ENCODE peak calls at places on chromosomes 13 and 19, in nine cellular contexts. One of them, this sample, is unnamed.

GRCh38 chr13:114064516-114065140 is 67.8 kb downstream of the RASA3 start:
- DNase-seq in hepatocyte: no peak
- DNase-seq in H9: no peak
- DNase-seq in omental fat pad: no peak
- DNase-seq in foreskin fibroblast: peak; percentile 63
- DNase-seq in mucosa of descending colon: no peak
- DNase-seq in coronary artery: no peak
- DNase-seq in pancreas: no peak
- DNase-seq in fibroblast of the aortic adventitia: peak; percentile 61
- DNase-seq in this sample: no peak

GRCh38 chr13:31982540-31982939 is 49.0 kb upstream of the FRY start:
- DNase-seq in hepatocyte: peak; percentile 70
- DNase-seq in H9: no peak
- DNase-seq in omental fat pad: peak; percentile 61
- DNase-seq in foreskin fibroblast: peak; percentile 96
- DNase-seq in mucosa of descending colon: peak; percentile 41
- DNase-seq in coronary artery: no peak
- DNase-seq in pancreas: peak; percentile 82
- DNase-seq in fibroblast of the aortic adventitia: peak; percentile 76
- DNase-seq in this sample: no peak

GRCh38 chr19:6334490-6335285 is 1.3 kb upstream of the ACER1 start:
- DNase-seq in hepatocyte: no peak
- DNase-seq in H9: no peak
- DNase-seq in omental fat pad: no peak
- DNase-seq in foreskin fibroblast: no peak
- DNase-seq in mucosa of descending colon: no peak
- DNase-seq in coronary artery: no peak
- DNase-seq in pancreas: no peak
- DNase-seq in fibroblast of the aortic adventitia: no peak
- DNase-seq in this sample: no peak

GRCh38 chr13:39415403-39415802 is 187.6 kb downstream of the LHFPL6 start:
- DNase-seq in hepatocyte: no peak
- DNase-seq in H9: peak; percentile 50
- DNase-seq in omental fat pad: no peak
- DNase-seq in foreskin fibroblast: peak; percentile 78
- DNase-seq in mucosa of descending colon: peak; percentile 25
- DNase-seq in coronary artery: peak; percentile 78
- DNase-seq in pancreas: peak; percentile 23
- DNase-seq in fibroblast of the aortic adventitia: peak; percentile 72
- DNase-seq in this sample: peak; percentile 34

GRCh38 chr19:9793051-9793591 is 24.6 kb upstream of the ZNF846 start:
- DNase-seq in hepatocyte: peak; percentile 83
- DNase-seq in H9: no peak
- DNase-seq in omental fat pad: peak; percentile 56
- DNase-seq in foreskin fibroblast: peak; percentile 74
- DNase-seq in mucosa of descending colon: peak; percentile 68
- DNase-seq in coronary artery: no peak
- DNase-seq in pancreas: no peak
- DNase-seq in fibroblast of the aortic adventitia: peak; percentile 41
- DNase-seq in this sample: peak; percentile 67

GRCh38 chr13:46896346-46897138 is at the start of gene HTR2A:
- DNase-seq in hepatocyte: peak; percentile 14
- DNase-seq in H9: no peak
- DNase-seq in omental fat pad: no peak
- DNase-seq in foreskin fibroblast: peak; percentile 68
- DNase-seq in mucosa of descending colon: peak; percentile 5
- DNase-seq in coronary artery: no peak
- DNase-seq in pancreas: peak; percentile 18
- DNase-seq in fibroblast of the aortic adventitia: peak; percentile 52
- DNase-seq in this sample: no peak

GRCh38 chr19:53808710-53809125 is 15.4 kb downstream of the NLRP12 start:
- DNase-seq in hepatocyte: peak; percentile 45
- DNase-seq in H9: peak; percentile 66
- DNase-seq in omental fat pad: no peak
- DNase-seq in foreskin fibroblast: peak; percentile 70
- DNase-seq in mucosa of descending colon: no peak
- DNase-seq in coronary artery: no peak
- DNase-seq in pancreas: no peak
- DNase-seq in fibroblast of the aortic adventitia: peak; percentile 75
- DNase-seq in this sample: no peak

GRCh38 chr13:59750860-59751259 is 412.9 kb downstream of the DIAPH3 start:
- DNase-seq in hepatocyte: peak; percentile 66
- DNase-seq in H9: peak; percentile 74
- DNase-seq in omental fat pad: no peak
- DNase-seq in foreskin fibroblast: peak; percentile 84
- DNase-seq in mucosa of descending colon: no peak
- DNase-seq in coronary artery: no peak
- DNase-seq in pancreas: no peak
- DNase-seq in fibroblast of the aortic adventitia: peak; percentile 53
- DNase-seq in this sample: peak; percentile 50

GRCh38 chr19:38304866-38305429 is 897 bp downstream of the C19orf33 start:
- DNase-seq in hepatocyte: peak; percentile 95
- DNase-seq in H9: peak; percentile 99
- DNase-seq in omental fat pad: no peak
- DNase-seq in foreskin fibroblast: no peak
- DNase-seq in mucosa of descending colon: peak; percentile 98
- DNase-seq in coronary artery: no peak
- DNase-seq in pancreas: peak; percentile 87
- DNase-seq in fibroblast of the aortic adventitia: no peak
- DNase-seq in this sample: peak; percentile 69

GRCh38 chr13:73092831-73093230 is 34.0 kb downstream of the KLF5 start:
- DNase-seq in hepatocyte: no peak
- DNase-seq in H9: no peak
- DNase-seq in omental fat pad: no peak
- DNase-seq in foreskin fibroblast: no peak
- DNase-seq in mucosa of descending colon: no peak
- DNase-seq in coronary artery: no peak
- DNase-seq in pancreas: no peak
- DNase-seq in fibroblast of the aortic adventitia: no peak
- DNase-seq in this sample: no peak

GRCh38 chr13:80462567-80462966 is 121.6 kb upstream of the SPRY2 start:
- DNase-seq in hepatocyte: no peak
- DNase-seq in H9: no peak
- DNase-seq in omental fat pad: no peak
- DNase-seq in foreskin fibroblast: no peak
- DNase-seq in mucosa of descending colon: no peak
- DNase-seq in coronary artery: no peak
- DNase-seq in pancreas: no peak
- DNase-seq in fibroblast of the aortic adventitia: no peak
- DNase-seq in this sample: no peak

GRCh38 chr13:24274452-24274971 is 34.9 kb upstream of the C1QTNF9 start:
- DNase-seq in hepatocyte: no peak
- DNase-seq in H9: no peak
- DNase-seq in omental fat pad: no peak
- DNase-seq in foreskin fibroblast: no peak
- DNase-seq in mucosa of descending colon: peak; percentile 59
- DNase-seq in coronary artery: peak; percentile 68
- DNase-seq in pancreas: no peak
- DNase-seq in fibroblast of the aortic adventitia: no peak
- DNase-seq in this sample: no peak

GRCh38 chr19:10292789-10293636 is 3.3 kb downstream of the ICAM5 start:
- DNase-seq in hepatocyte: no peak
- DNase-seq in H9: peak; percentile 66
- DNase-seq in omental fat pad: no peak
- DNase-seq in foreskin fibroblast: no peak
- DNase-seq in mucosa of descending colon: no peak
- DNase-seq in coronary artery: no peak
- DNase-seq in pancreas: no peak
- DNase-seq in fibroblast of the aortic adventitia: no peak
- DNase-seq in this sample: no peak

DNA sequence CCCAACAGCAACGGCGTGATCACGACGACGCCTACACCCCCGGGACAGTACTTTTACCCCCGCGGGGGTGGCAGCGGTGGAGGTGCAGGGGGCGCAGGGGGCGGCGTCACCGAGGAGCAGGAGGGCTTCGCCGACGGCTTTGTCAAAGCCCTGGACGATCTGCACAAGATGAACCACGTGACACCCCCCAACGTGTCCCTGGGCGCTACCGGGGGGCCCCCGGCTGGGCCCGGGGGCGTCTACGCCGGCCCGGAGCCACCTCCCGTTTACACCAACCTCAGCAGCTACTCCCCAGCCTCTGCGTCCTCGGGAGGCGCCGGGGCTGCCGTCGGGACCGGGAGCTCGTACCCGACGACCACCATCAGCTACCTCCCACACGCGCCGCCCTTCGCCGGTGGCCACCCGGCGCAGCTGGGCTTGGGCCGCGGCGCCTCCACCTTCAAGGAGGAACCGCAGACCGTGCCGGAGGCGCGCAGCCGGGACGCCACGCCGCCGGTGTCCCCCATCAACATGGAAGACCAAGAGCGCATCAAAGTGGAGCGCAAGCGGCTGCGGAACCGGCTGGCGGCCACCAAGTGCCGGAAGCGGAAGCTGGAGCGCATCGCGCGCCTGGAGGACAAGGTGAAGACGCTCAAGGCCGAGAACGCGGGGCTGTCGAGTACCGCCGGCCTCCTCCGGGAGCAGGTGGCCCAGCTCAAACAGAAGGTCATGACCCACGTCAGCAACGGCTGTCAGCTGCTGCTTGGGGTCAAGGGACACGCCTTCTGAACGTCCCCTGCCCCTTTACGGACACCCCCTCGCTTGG is 964 bp downstream of the JUNB start:
- DNase-seq in hepatocyte: peak; percentile 70
- DNase-seq in H9: peak; percentile 84
- DNase-seq in omental fat pad: no peak
- DNase-seq in foreskin fibroblast: peak; percentile 73
- DNase-seq in mucosa of descending colon: peak; percentile 79
- DNase-seq in coronary artery: peak; percentile 85
- DNase-seq in pancreas: peak; percentile 82
- DNase-seq in fibroblast of the aortic adventitia: peak; percentile 48
- DNase-seq in this sample: peak; percentile 88
- TF ChIP-seq CTCF in hepatocyte: no peak
- TF ChIP-seq CTCF in H9: no peak
- TF ChIP-seq CTCF in omental fat pad: no peak
- TF ChIP-seq CTCF in foreskin fibroblast: no peak
- TF ChIP-seq CTCF in mucosa of descending colon: no peak
- TF ChIP-seq CTCF in coronary artery: no peak
- TF ChIP-seq CTCF in pancreas: no peak
- TF ChIP-seq CTCF in fibroblast of the aortic adventitia: no peak
- TF ChIP-seq CTCF in this sample: no peak

DNA sequence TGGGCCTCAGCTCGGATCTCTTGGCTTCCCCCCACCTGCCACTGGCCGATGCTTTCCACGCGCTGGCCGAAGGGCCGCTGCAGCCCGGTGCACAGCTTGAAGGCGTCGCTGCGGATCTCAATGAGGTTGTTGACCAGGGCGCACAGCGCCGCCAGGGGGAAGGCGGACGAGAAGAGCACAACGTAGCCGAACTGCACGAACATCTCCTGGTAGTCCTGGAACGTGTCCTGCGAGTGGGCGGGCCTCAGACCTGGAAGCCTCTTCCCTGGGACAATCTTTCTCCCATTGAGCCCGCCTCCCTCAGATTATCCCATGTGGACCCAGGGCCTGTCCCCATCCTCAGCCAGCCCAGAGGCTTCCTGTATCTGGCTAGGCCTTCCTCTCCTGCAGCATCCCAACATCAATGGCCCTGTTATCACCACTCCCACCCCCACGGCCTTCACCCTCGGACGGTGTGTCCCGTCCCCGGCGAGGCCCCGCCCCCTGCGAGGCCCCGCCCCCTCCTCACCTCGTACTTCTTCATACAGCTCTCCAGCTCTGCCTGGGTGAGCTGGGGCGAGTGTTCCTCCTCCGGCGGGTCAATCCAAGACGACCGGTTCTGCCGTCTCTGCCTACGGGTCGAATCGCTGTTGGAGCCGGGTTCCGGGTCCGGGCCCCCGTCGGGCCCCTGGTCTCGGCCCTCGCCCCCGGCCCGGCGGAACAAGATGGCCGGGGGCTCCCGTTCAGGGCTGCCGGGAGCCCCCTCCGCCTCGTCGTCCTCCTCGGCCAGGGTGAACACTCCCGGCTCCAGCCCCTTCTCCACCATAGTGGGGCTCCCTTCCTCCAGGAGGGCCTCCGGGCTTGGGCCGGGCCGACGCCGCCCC is 6.8 kb downstream of the ANO8 start:
- DNase-seq in hepatocyte: peak; percentile 89
- DNase-seq in H9: peak; percentile 96
- DNase-seq in omental fat pad: peak; percentile 43
- DNase-seq in foreskin fibroblast: no peak
- DNase-seq in mucosa of descending colon: peak; percentile 93
- DNase-seq in coronary artery: no peak
- DNase-seq in pancreas: peak; percentile 76
- DNase-seq in fibroblast of the aortic adventitia: no peak
- DNase-seq in this sample: peak; percentile 87
- TF ChIP-seq CTCF in hepatocyte: peak; percentile 47
- TF ChIP-seq CTCF in H9: peak; percentile 74
- TF ChIP-seq CTCF in omental fat pad: no peak
- TF ChIP-seq CTCF in foreskin fibroblast: no peak
- TF ChIP-seq CTCF in mucosa of descending colon: peak; percentile 44
- TF ChIP-seq CTCF in coronary artery: no peak
- TF ChIP-seq CTCF in pancreas: no peak
- TF ChIP-seq CTCF in fibroblast of the aortic adventitia: no peak
- TF ChIP-seq CTCF in this sample: peak; percentile 61

GRCh38 chr19:282501-282900 is 8.7 kb downstream of the PLPP2 start:
- DNase-seq in hepatocyte: no peak
- DNase-seq in H9: no peak
- DNase-seq in omental fat pad: no peak
- DNase-seq in foreskin fibroblast: no peak
- DNase-seq in mucosa of descending colon: no peak
- DNase-seq in coronary artery: no peak
- DNase-seq in pancreas: no peak
- DNase-seq in fibroblast of the aortic adventitia: no peak
- DNase-seq in this sample: no peak

GRCh38 chr19:281156-281853 is 9.9 kb downstream of the PLPP2 start:
- DNase-seq in hepatocyte: no peak
- DNase-seq in H9: no peak
- DNase-seq in omental fat pad: no peak
- DNase-seq in foreskin fibroblast: no peak
- DNase-seq in mucosa of descending colon: no peak
- DNase-seq in coronary artery: no peak
- DNase-seq in pancreas: no peak
- DNase-seq in fibroblast of the aortic adventitia: no peak
- DNase-seq in this sample: no peak

GRCh38 chr19:283395-283794 is 7.8 kb downstream of the PLPP2 start:
- DNase-seq in hepatocyte: no peak
- DNase-seq in H9: no peak
- DNase-seq in omental fat pad: no peak
- DNase-seq in foreskin fibroblast: no peak
- DNase-seq in mucosa of descending colon: no peak
- DNase-seq in coronary artery: no peak
- DNase-seq in pancreas: no peak
- DNase-seq in fibroblast of the aortic adventitia: no peak
- DNase-seq in this sample: no peak

GRCh38 chr19:280541-281007 is 10.6 kb downstream of the PLPP2 start:
- DNase-seq in hepatocyte: no peak
- DNase-seq in H9: no peak
- DNase-seq in omental fat pad: no peak
- DNase-seq in foreskin fibroblast: no peak
- DNase-seq in mucosa of descending colon: no peak
- DNase-seq in coronary artery: no peak
- DNase-seq in pancreas: no peak
- DNase-seq in fibroblast of the aortic adventitia: no peak
- DNase-seq in this sample: peak; percentile 34

GRCh38 chr19:281992-282391 is 9.2 kb downstream of the PLPP2 start:
- DNase-seq in hepatocyte: no peak
- DNase-seq in H9: no peak
- DNase-seq in omental fat pad: no peak
- DNase-seq in foreskin fibroblast: no peak
- DNase-seq in mucosa of descending colon: no peak
- DNase-seq in coronary artery: no peak
- DNase-seq in pancreas: no peak
- DNase-seq in fibroblast of the aortic adventitia: no peak
- DNase-seq in this sample: no peak
- TF ChIP-seq CTCF in hepatocyte: no peak
- TF ChIP-seq CTCF in H9: peak; percentile 45
- TF ChIP-seq CTCF in omental fat pad: no peak
- TF ChIP-seq CTCF in foreskin fibroblast: no peak
- TF ChIP-seq CTCF in mucosa of descending colon: no peak
- TF ChIP-seq CTCF in coronary artery: no peak
- TF ChIP-seq CTCF in pancreas: no peak
- TF ChIP-seq CTCF in fibroblast of the aortic adventitia: no peak
- TF ChIP-seq CTCF in this sample: no peak

GRCh38 chr19:56120371-56121179 is 520 bp downstream of the ZNF787 start:
- DNase-seq in hepatocyte: peak; percentile 89
- DNase-seq in H9: peak; percentile 51
- DNase-seq in omental fat pad: peak; percentile 52
- DNase-seq in foreskin fibroblast: peak; percentile 94
- DNase-seq in mucosa of descending colon: peak; percentile 87
- DNase-seq in coronary artery: peak; percentile 86
- DNase-seq in pancreas: peak; percentile 90
- DNase-seq in fibroblast of the aortic adventitia: peak; percentile 55
- DNase-seq in this sample: peak; percentile 71
- TF ChIP-seq CTCF in hepatocyte: no peak
- TF ChIP-seq CTCF in H9: peak; percentile 24
- TF ChIP-seq CTCF in omental fat pad: no peak
- TF ChIP-seq CTCF in foreskin fibroblast: peak; percentile 6
- TF ChIP-seq CTCF in mucosa of descending colon: no peak
- TF ChIP-seq CTCF in coronary artery: no peak
- TF ChIP-seq CTCF in pancreas: no peak
- TF ChIP-seq CTCF in fibroblast of the aortic adventitia: no peak
- TF ChIP-seq CTCF in this sample: no peak